ENCODE peak calls at places on chromosomes 3 and 15, in ten cellular contexts. S is esophagus muscularis mucosa, H is K562, G is fibroblast of lung, C is spleen, A is heart left ventricle, Z is SK-N-SH, T is tibial nerve, N is IMR-90, M is body of pancreas. Q is an unnamed sample.

GRCh38 chr3:173911446-173911845 is 513.9 kb downstream of the NLGN1 start:
- DNase-seq in A (no peak), M (no peak), G (peak; percentile 59), H (no peak), S (no peak), Z (no peak), C (no peak), N (no peak), T (no peak), Q (no peak)

GRCh38 chr3:174232658-174233429 is 626.3 kb upstream of the NAALADL2 start:
- DNase-seq in H (no peak), A (no peak), T (no peak), S (no peak), G (no peak), Z (no peak), M (no peak), C (no peak), N (no peak), Q (no peak)

GRCh38 chr3:122680381-122681293 is at the start of gene PARP14:
- DNase-seq in S (no peak), A (peak; percentile 74), Z (peak; percentile 77), M (peak; percentile 81), T (peak; percentile 37), C (peak; percentile 93), H (peak; percentile 58), G (peak; percentile 65), N (peak; percentile 68), Q (peak; percentile 81)

GRCh38 chr3:188905991-188906635 is 265.7 kb upstream of the TPRG1 start:
- DNase-seq in C (no peak), S (peak; percentile 75), M (no peak), G (peak; percentile 6), A (no peak), T (no peak), H (no peak), Z (no peak), N (no peak), Q (no peak)

GRCh38 chr15:27499191-27499590 is 528.2 kb downstream of the GABRG3 start:
- DNase-seq in T (no peak), G (no peak), S (no peak), M (no peak), H (no peak), N (no peak), Z (no peak), C (no peak), A (no peak), Q (no peak)

GRCh38 chr15:38563723-38564519 is 693 bp downstream of the RASGRP1 start:
- DNase-seq in S (peak; percentile 91), Z (peak; percentile 85), G (peak; percentile 37), H (peak; percentile 81), C (peak; percentile 97), M (peak; percentile 81), A (peak; percentile 58), N (peak; percentile 35), T (peak; percentile 18), Q (peak; percentile 83)

GRCh38 chr15:75338661-75339240 is 2.9 kb downstream of the COMMD4 start:
- DNase-seq in N (no peak), Z (no peak), S (no peak), G (no peak), T (no peak), A (no peak), M (no peak), H (no peak), C (no peak), Q (no peak)

GRCh38 chr15:87604857-87605446 is 651.6 kb downstream of the NTRK3 start:
- DNase-seq in G (no peak), M (peak; percentile 8), A (no peak), T (no peak), C (no peak), Z (peak; percentile 12), H (peak; percentile 41), N (no peak), S (no peak), Q (no peak)

DNA sequence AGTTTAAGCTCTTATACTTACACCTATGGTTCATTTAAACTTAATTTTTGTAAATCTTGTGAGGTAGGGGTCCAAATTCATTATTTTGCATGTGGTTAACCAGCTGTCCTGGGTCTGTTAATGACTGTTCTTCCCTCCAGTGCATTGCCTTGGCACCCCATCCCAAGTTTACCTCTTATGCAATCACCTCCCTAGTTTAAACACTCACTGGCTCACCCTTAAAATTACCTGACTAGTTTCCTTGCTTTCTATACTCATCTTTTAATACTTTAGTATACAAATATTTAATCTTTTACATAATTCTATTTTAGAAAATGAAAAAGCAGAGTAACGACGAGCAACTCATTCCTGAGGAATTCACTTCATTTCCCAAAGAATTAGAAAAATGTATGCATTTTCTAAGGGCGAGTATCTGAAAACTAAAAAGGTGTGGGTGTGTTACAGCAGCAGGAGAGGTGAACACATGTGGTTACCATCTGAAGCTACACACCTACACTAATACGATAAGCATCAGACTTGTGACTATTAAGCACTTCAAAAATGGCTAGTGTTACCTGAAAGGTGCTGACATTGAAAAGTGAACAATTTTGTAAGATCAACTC is 33.7 kb downstream of the TJP1 start:
- DNase-seq in A (no peak), H (no peak), T (no peak), G (peak; percentile 63), M (no peak), S (no peak), Z (no peak), C (no peak), N (no peak), Q (no peak)
- H3K4me1 ChIP-seq in A (peaks cover 46% of the 10 kb centered on the region), H (no peaks in the 10 kb centered on the region), T (no peaks in the 10 kb centered on the region), G (peaks cover 4% of the 10 kb centered on the region), M (no peaks in the 10 kb centered on the region), S (peaks cover 27% of the 10 kb centered on the region), Z (no peaks in the 10 kb centered on the region), C (no peaks in the 10 kb centered on the region), N (peaks cover 5% of the 10 kb centered on the region), Q (peaks cover 9% of the 10 kb centered on the region)

GRCh38 chr3:183285318-183285717 is 32.3 kb downstream of the B3GNT5 start:
- DNase-seq in G (no peak), N (no peak), T (no peak), C (no peak), Z (no peak), S (no peak), M (no peak), A (no peak), H (no peak), Q (no peak)

GRCh38 chr3:183285828-183286457 is 32.9 kb downstream of the B3GNT5 start:
- DNase-seq in H (no peak), T (peak; percentile 51), G (peak; percentile 98), M (peak; percentile 89), A (peak; percentile 92), S (peak; percentile 94), C (peak; percentile 92), N (peak; percentile 99), Z (peak; percentile 81), Q (peak; percentile 88)

GRCh38 chr3:183290216-183290615 is 37.2 kb downstream of the B3GNT5 start:
- DNase-seq in N (no peak), S (no peak), Z (no peak), G (no peak), A (no peak), M (no peak), T (no peak), C (no peak), H (no peak), Q (no peak)

GRCh38 chr3:183284570-183284969 is 31.5 kb downstream of the B3GNT5 start:
- DNase-seq in G (no peak), T (no peak), H (no peak), C (no peak), Z (no peak), N (no peak), A (peak; percentile 30), M (no peak), S (no peak), Q (no peak)

GRCh38 chr3:183287301-183287971 is 34.4 kb downstream of the B3GNT5 start:
- DNase-seq in C (no peak), M (no peak), H (peak; percentile 36), S (no peak), G (peak; percentile 95), Z (no peak), N (peak; percentile 93), T (no peak), A (no peak), Q (no peak)
- H3K4me3 ChIP-seq in C (no peak overlapping the region), M (no peak overlapping the region), H (peak overlapping the region; percentile 40), S (no peak overlapping the region), G (no peak overlapping the region), Z (no peak overlapping the region), N (no peak overlapping the region), T (no peak overlapping the region), A (no peak overlapping the region), Q (no peak overlapping the region)

GRCh38 chr3:58107597-58107996 is 99.4 kb downstream of the FLNB start:
- DNase-seq in H (peak; percentile 17), M (no peak), G (no peak), S (no peak), Z (no peak), T (no peak), N (no peak), C (no peak), A (no peak), Q (no peak)
- H3K4me1 ChIP-seq in H (peaks cover 4% of the 10 kb centered on the region), M (peaks cover 49% of the 10 kb centered on the region), G (no peaks in the 10 kb centered on the region), S (peaks cover 39% of the 10 kb centered on the region), Z (no peaks in the 10 kb centered on the region), T (no peaks in the 10 kb centered on the region), N (no peaks in the 10 kb centered on the region), C (no peaks in the 10 kb centered on the region), A (no peaks in the 10 kb centered on the region), Q (peaks cover 9% of the 10 kb centered on the region)

GRCh38 chr3:9780920-9781319 is 11.2 kb upstream of the CAMK1 start:
- DNase-seq in G (no peak), H (no peak), C (no peak), S (no peak), Z (no peak), N (no peak), M (no peak), A (no peak), T (no peak), Q (no peak)

GRCh38 chr3:9778518-9779129 is 8.9 kb upstream of the CAMK1 start:
- DNase-seq in H (no peak), A (no peak), N (no peak), G (peak; percentile 32), S (no peak), C (peak; percentile 44), T (no peak), M (no peak), Z (no peak), Q (no peak)

GRCh38 chr3:9780451-9780797 is 10.7 kb upstream of the CAMK1 start:
- DNase-seq in S (no peak), T (no peak), M (no peak), Z (no peak), C (peak; percentile 85), G (no peak), A (no peak), H (no peak), N (no peak), Q (no peak)

GRCh38 chr3:9779197-9779596 is 9.4 kb upstream of the CAMK1 start:
- DNase-seq in C (peak; percentile 78), A (no peak), Z (no peak), M (no peak), N (no peak), S (no peak), T (no peak), G (no peak), H (no peak), Q (no peak)

DNA sequence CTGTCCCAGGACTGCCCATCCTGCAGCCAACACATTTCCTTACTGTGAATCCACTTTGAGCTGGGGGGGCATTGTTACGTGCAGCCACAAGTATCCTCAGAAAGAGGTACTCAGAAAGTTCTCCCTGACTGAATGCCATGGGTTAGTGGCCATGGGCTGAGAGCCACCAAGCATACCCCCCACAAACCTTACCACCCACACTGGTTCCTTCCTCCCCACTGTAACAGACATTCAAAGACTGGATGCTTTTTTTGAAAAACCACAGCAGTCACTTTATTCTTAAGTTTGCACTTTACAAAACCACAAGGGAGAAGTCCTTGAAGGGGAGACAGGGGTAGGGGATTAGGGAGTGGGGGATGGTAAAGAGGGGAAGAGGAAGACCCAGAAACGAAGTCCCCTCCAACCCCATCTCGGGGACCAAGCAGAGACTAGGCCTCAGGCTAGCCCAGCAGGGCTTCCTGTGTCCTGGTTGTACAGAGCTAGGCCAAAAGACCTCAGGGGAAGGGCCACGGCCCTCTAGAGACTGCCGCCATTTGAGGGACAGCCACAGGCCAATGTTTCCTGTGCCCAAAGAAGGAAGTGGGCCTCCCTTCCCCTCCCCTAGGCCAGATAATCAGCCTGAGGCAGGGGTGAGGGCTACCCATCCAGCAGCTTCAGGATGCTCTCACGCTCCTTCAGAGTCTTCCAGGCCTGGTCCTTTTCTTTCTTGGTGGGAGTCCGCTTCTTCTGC is 10.1 kb upstream of the CAMK1 start:
- DNase-seq in N (no peak), M (no peak), H (no peak), G (no peak), S (no peak), A (no peak), C (peak; percentile 89), T (no peak), Z (no peak), Q (peak; percentile 57)
- H3K4me3 ChIP-seq in N (no peak overlapping the region), M (no peak overlapping the region), H (no peak overlapping the region), G (no peak overlapping the region), S (no peak overlapping the region), A (no peak overlapping the region), C (no peak overlapping the region), T (no peak overlapping the region), Z (no peak overlapping the region), Q (no peak overlapping the region)

Q was measured in lower lobe of right lung.